ENCODE peak calls at places on chromosomes 11 and 22, in five cellular contexts. O is bronchial epithelial cell, J is IMR-90, X is GM06990, C is psoas muscle. S is an unnamed sample.

GRCh38 chr22:26800858-26801257 is 143.5 kb downstream of the MIAT start:
- DNase-seq in J (peak), C (no peak), O (no peak), X (no peak), S (no peak)

GRCh38 chr11:134423106-134423505 is 11.1 kb upstream of the B3GAT1 start:
- DNase-seq in O (no peak), X (no peak), C (no peak), J (no peak), S (no peak)

GRCh38 chr11:13883042-13883441 is 79.5 kb upstream of the SPON1 start:
- DNase-seq in C (no peak), O (no peak), J (no peak), X (no peak), S (no peak)

GRCh38 chr11:20161230-20161918 is 1.1 kb upstream of the DBX1 start:
- DNase-seq in J (no peak), C (no peak), O (no peak), X (no peak), S (no peak)

GRCh38 chr11:7546324-7546791 is 32.6 kb downstream of the PPFIBP2 start:
- DNase-seq in X (no peak), O (peak), C (peak), J (peak), S (no peak)

GRCh38 chr11:64768300-64768694 is 8.5 kb upstream of the PYGM start:
- DNase-seq in C (no peak), J (no peak), X (no peak), O (no peak), S (no peak)

GRCh38 chr11:79902493-79902892 is 461.7 kb upstream of the TENM4 start:
- DNase-seq in O (peak), C (no peak), X (no peak), J (peak), S (peak)

GRCh38 chr22:27416553-27417427 is 384.8 kb downstream of the MN1 start:
- DNase-seq in X (no peak), C (no peak), O (peak), J (peak), S (no peak)

GRCh38 chr11:4095509-4096230 is 1.1 kb downstream of the RRM1 start:
- DNase-seq in C (no peak), J (peak), O (peak), X (no peak), S (no peak)

GRCh38 chr11:61967177-61967923 is at the start of gene FTH1:
- DNase-seq in C (peak), X (peak), J (peak), O (peak), S (no peak)

GRCh38 chr22:46069518-46070214 is 80.7 kb upstream of the PPARA start:
- DNase-seq in C (peak), X (no peak), J (peak), O (peak), S (peak)

GRCh38 chr22:36037102-36037758 is 8.6 kb upstream of the RBFOX2 start:
- DNase-seq in O (no peak), J (no peak), C (no peak), X (no peak), S (no peak)

GRCh38 chr22:36039125-36039524 is 10.5 kb upstream of the RBFOX2 start:
- DNase-seq in C (no peak), O (no peak), X (no peak), J (no peak), S (no peak)

GRCh38 chr22:36032611-36033010 is 4.0 kb upstream of the RBFOX2 start:
- DNase-seq in J (no peak), C (no peak), X (no peak), O (no peak), S (no peak)

GRCh38 chr22:36036167-36036624 is 7.6 kb upstream of the RBFOX2 start:
- DNase-seq in C (no peak), X (no peak), J (no peak), O (no peak), S (no peak)
- H3K4me3 ChIP-seq in C (no peak), X (no peak), J (no peak), O (no peak), S (no peak)

DNA sequence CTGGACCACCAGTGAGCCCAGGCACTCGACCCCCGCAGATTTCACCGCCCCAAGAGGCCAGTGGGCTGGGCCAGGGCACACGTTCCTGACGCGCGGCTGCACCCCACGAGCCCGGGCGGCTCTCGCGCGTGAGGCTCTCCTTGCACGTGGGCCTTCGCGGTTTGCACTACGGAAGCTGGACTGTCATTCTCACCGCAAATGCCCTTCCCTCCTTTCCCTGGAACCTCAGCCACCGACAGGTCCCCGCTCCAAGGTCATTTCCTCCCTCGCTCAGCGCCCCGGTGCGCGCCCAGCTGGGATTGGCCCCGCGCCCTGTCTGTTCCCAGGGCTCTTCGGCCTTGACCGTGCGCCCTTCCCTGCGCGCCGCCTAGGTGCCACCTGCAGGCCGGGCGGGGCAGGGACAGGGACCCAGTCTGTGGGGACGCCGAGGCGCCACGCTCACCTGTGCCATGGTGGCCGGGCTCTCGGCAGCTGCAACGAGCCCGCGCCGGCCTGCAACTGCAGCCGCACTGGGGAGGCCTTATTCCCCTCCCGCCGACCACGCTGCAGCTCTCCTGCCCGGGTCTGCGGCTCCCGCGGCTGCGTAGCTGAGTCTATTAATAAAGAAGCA is 2.1 kb upstream of the CPT1A start:
- DNase-seq in X (peak), O (no peak), C (peak), J (no peak), S (no peak)
- TF ChIP-seq CTCF in X (peak), O (peak), C (peak), J (peak), S (peak)

GRCh38 chr11:66328036-66328306 is 8.3 kb downstream of the RIN1 start:
- DNase-seq in O (peak), X (no peak), J (no peak), C (no peak), S (no peak)

GRCh38 chr11:66326261-66327111 is 9.6 kb upstream of the CD248 start:
- DNase-seq in O (no peak), J (no peak), X (no peak), C (peak), S (no peak)

GRCh38 chr11:66329165-66329673 is 7.0 kb downstream of the RIN1 start:
- DNase-seq in O (no peak), J (no peak), X (no peak), C (no peak), S (no peak)

GRCh38 chr11:66328307-66329144 is 7.7 kb downstream of the RIN1 start:
- DNase-seq in X (peak), C (peak), O (peak), J (peak), S (no peak)

DNA sequence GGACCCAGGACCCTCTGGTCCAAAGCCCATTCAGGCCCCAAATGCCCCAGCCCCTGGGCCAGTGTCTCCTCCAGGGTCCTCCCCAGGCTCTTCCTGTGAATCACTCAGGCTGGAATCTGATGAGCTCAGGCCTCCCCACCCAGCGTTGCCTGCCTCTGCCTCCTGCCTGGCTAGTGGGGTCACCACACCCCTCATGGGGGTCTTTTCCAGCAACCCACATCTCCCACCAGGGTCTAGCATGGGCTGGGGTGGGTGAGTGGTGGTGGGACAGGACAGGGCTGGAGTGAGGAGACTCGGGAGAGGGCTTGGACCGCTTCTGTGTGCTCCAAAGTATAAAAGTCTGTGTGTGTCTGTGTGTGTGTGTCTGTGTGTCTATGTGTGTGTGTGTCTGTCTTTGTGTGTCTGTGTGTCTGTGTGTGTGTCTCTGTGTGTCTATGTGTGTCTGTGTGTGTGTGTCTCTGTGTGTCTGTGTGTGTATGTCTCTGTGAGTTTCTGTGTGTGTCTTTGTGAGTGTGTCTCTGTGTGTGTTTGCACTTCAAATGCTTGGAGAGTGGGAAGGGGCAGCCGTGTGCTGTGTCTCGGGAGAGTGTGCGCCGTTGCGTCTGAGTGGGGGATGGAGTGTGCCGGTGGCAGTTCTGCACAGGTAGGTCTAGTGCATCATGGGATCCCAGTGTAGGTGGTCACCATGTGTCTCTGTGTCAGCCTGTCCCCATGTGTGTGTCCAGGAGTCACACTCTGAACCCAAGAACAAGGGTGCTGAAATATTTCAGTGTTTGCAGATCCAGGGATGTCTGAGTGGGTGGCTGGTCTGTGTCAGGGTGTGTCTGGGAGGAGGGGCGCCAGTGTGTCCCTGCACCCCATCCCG is 8.8 kb downstream of the RIN1 start:
- DNase-seq in J (peak), O (peak), X (no peak), C (peak), S (no peak)
- H3K4me3 ChIP-seq in J (no peak), O (no peak), X (no peak), C (no peak), S (no peak)

GRCh38 chr11:95592455-95592854 is 197.1 kb downstream of the FAM76B start:
- DNase-seq in O (no peak), X (no peak), C (no peak), J (peak), S (peak)
- TF ChIP-seq CTCF in O (no peak), X (no peak), C (no peak), J (no peak), S (no peak)

DNA sequence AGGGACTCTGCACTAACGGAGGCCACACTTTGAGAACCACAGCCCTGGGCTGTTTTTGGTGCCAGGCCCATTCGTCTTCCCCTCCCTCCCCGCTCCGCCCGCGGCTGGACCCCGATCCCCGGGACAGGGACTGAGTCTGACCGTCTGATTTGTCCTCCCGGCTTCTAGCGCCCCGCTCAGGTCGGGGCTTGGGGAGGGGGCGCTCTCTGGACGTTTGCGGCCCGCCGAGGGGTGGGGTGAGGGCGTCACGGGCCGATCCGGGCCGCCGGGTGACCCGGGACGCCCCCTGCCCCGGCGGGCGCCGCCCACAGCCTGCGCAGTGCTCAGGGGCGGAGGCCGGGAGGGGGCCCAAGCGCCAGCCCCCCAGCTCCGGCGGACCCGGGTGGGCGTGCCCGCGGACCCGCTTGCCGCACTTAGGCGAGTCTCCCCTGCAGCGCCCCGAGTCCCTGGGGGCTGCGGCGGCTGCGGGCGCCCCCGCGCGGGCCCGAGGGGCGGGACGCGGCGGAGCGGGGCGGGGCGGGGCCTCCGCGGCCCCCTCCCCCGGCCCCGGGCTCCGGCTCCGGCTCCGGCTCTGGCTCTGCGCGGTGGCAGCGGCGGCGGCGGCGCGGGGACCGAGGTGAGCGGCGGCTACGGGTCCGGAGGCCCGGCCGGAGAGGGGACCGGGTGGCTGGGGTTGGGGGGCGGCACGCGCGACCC is 33.7 kb upstream of the PRR5 start:
- DNase-seq in O (no peak), C (peak), X (no peak), J (no peak), S (no peak)
- H3K4me3 ChIP-seq in O (peak), C (peak), X (no peak), J (peak), S (peak)

DNA sequence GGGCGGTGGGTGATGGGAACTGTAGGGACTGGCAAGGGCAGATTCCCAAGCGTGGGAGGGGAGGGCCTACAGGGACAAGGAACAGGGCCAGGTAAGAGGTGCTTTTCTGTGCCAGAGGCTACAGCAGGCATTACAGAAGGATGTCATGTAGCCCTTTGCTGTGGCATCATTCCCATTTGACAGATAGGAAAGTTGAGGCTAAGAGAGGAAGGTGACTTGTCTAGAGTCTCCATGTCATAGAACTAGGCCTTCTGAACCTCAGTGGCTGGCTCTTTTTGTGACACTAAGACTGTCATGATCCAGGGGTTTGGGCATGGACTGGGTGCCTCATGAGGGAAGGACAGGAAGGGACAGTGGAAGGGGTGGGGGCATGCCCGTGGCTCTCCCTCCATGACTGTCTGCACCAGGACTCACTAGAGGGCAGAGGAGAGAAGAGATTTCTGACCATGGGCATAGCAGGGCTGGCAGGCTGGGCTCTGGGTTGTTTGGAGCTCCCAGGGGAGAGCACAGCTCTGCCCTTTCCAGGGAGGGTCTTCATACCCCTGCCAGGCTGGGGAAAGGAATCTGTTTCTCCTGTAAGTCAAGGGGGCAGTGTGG is 3.2 kb downstream of the MMP11 start:
- DNase-seq in X (no peak), J (no peak), O (no peak), C (no peak), S (no peak)
- TF ChIP-seq CTCF in X (no peak), J (no peak), O (no peak), C (no peak), S (no peak)

GRCh38 chr11:74593463-74593862 is 1.1 kb downstream of the POLD3 start:
- DNase-seq in J (no peak), C (no peak), X (no peak), O (no peak), S (no peak)

GRCh38 chr11:74592441-74593362 is at the start of gene POLD3:
- DNase-seq in J (peak), X (peak), C (peak), O (peak), S (peak)

GRCh38 chr11:74592063-74592440 is 330 bp upstream of the POLD3 start:
- DNase-seq in C (no peak), X (no peak), J (peak), O (no peak), S (peak)
- H3K4me3 ChIP-seq in C (peak), X (no peak), J (peak), O (peak), S (peak)

DNA sequence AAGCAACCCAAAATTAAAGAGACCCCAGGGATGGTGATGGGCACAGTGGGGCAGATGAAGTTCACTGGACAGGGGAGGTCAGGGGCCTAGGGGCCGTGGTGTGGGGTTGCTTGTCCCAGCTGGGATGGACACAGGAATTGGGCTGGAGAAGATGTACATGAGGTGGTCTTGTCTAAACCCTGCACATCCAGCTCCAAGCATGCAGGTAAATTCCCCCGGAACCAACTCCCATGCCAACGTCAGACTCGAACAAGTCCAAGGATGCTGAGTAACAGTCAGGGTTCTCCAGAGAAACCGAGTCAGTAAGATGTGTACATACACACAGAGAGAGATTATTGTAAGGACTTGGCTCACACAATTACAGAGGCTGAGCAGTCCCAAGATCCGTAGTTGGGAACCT is 28.9 kb downstream of the TSPAN32 start:
- DNase-seq in O (no peak), X (no peak), C (no peak), J (no peak), S (no peak)
- TF ChIP-seq CTCF in O (no peak), X (no peak), C (no peak), J (no peak), S (no peak)

DNA sequence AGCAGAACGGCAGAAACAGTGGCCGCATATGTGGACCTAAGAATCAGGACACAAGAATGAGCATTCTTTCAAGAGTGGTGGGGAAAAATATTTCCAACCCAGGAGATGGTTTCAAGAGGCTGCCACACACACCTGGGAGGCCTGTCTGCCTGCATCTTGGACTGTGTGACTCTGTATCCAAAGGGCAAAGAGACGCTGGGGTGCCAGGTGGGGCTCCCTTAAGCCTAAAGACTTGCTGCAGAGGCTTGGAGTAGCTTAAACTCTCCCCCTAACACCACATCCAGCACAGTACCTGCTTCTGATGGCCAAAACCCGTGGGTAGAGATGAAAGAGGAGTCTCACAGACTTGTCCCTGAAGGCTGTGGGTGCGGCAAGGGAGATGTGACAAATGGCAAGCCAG is 3.5 kb downstream of the CXCR5 start:
- DNase-seq in C (no peak), O (no peak), X (no peak), J (no peak), S (no peak)
- H3K4me3 ChIP-seq in C (no peak), O (no peak), X (no peak), J (no peak), S (no peak)

GRCh38 chr11:1703146-1703545 is 6.2 kb downstream of the KRTAP5-6 start:
- DNase-seq in O (no peak), J (no peak), X (no peak), C (no peak), S (no peak)

GRCh38 chr11:1708716-1709115 is 11.7 kb downstream of the KRTAP5-6 start:
- DNase-seq in O (no peak), J (no peak), X (no peak), C (no peak), S (no peak)

GRCh38 chr11:1707751-1708150 is 10.8 kb downstream of the KRTAP5-6 start:
- DNase-seq in X (no peak), O (no peak), J (no peak), C (no peak), S (no peak)

GRCh38 chr11:1705121-1706052 is 8.4 kb downstream of the KRTAP5-6 start:
- DNase-seq in O (peak), X (no peak), J (no peak), C (no peak), S (no peak)

GRCh38 chr11:1706634-1707400 is 9.8 kb downstream of the KRTAP5-6 start:
- DNase-seq in X (no peak), C (peak), O (no peak), J (no peak), S (no peak)
- TF ChIP-seq CTCF in X (peak), C (peak), O (no peak), J (peak), S (no peak)